ENCODE peak calls at places on chromosome 4, in eight cellular contexts. C, K, E, J, H, I, A and Q are unnamed samples.

GRCh38 chr4:97987019-97987648 is 156.1 kb downstream of the STPG2 start:
- DNase-seq in C (peak; percentile 6), K (no peak), E (no peak), J (no peak), H (peak; percentile 13), I (peak; percentile 49), A (no peak), Q (no peak)

GRCh38 chr4:24063771-24064170 is 173.9 kb upstream of the PPARGC1A start:
- DNase-seq in C (peak; percentile 4), K (no peak), E (no peak), J (no peak), H (no peak), I (no peak), A (no peak), Q (no peak)

GRCh38 chr4:54004463-54004862 is 59.9 kb downstream of the CHIC2 start:
- DNase-seq in C (no peak), K (no peak), E (no peak), J (no peak), H (no peak), I (no peak), A (no peak), Q (no peak)

GRCh38 chr4:132763465-132763864 is 385.6 kb upstream of the PCDH10 start:
- DNase-seq in C (no peak), K (no peak), E (no peak), J (no peak), H (no peak), I (no peak), A (no peak), Q (no peak)

GRCh38 chr4:16573744-16574143 is 324.7 kb downstream of the LDB2 start:
- DNase-seq in C (no peak), K (no peak), E (no peak), J (no peak), H (no peak), I (no peak), A (no peak), Q (peak; percentile 70)

GRCh38 chr4:123418486-123418931 is 21.9 kb downstream of the SPRY1 start:
- DNase-seq in C (no peak), K (no peak), E (peak; percentile 15), J (no peak), H (no peak), I (peak; percentile 81), A (no peak), Q (peak; percentile 77)

GRCh38 chr4:153514001-153514526 is 47.9 kb downstream of the TMEM131L start:
- DNase-seq in C (no peak), K (no peak), E (no peak), J (no peak), H (no peak), I (no peak), A (no peak), Q (peak; percentile 52)

GRCh38 chr4:143397887-143398286 is 61.2 kb downstream of the GAB1 start:
- DNase-seq in C (no peak), K (no peak), E (no peak), J (no peak), H (no peak), I (no peak), A (no peak), Q (no peak)

GRCh38 chr4:125316391-125316780 is 1.6 kb downstream of the FAT4 start:
- DNase-seq in C (no peak), K (no peak), E (no peak), J (no peak), H (no peak), I (no peak), A (peak; percentile 67), Q (peak; percentile 22)

GRCh38 chr4:139816856-139817255 is 151.2 kb downstream of the MGST2 start:
- DNase-seq in C (no peak), K (no peak), E (no peak), J (no peak), H (no peak), I (no peak), A (no peak), Q (peak; percentile 4)

GRCh38 chr4:125744891-125745364 is 430.2 kb downstream of the FAT4 start:
- DNase-seq in C (no peak), K (no peak), E (no peak), J (no peak), H (no peak), I (no peak), A (no peak), Q (no peak)

GRCh38 chr4:10080874-10081606 is 35.6 kb downstream of the WDR1 start:
- DNase-seq in C (no peak), K (no peak), E (no peak), J (no peak), H (no peak), I (no peak), A (peak; percentile 32), Q (no peak)

GRCh38 chr4:73258668-73259551 is at the start of gene ANKRD17:
- DNase-seq in C (peak; percentile 78), K (peak; percentile 96), E (peak; percentile 92), J (peak; percentile 71), H (peak; percentile 88), I (peak; percentile 88), A (peak; percentile 96), Q (peak; percentile 86)

GRCh38 chr4:140176735-140177134 is 22.8 kb upstream of the MAML3 start:
- DNase-seq in C (no peak), K (no peak), E (no peak), J (no peak), H (no peak), I (no peak), A (no peak), Q (peak; percentile 9)

GRCh38 chr4:89111833-89112563 is 665 bp downstream of the TIGD2 start:
- DNase-seq in C (no peak), K (no peak), E (no peak), J (no peak), H (no peak), I (no peak), A (no peak), Q (peak; percentile 19)

GRCh38 chr4:105859233-105859632 is 36.0 kb upstream of the NPNT start:
- DNase-seq in C (no peak), K (no peak), E (no peak), J (no peak), H (peak; percentile 23), I (no peak), A (no peak), Q (peak; percentile 1)

GRCh38 chr4:101337688-101338087 is 9.6 kb downstream of the PPP3CA start:
- DNase-seq in C (no peak), K (no peak), E (no peak), J (no peak), H (no peak), I (no peak), A (no peak), Q (peak; percentile 22)

GRCh38 chr4:138910201-138910913 is 105.2 kb upstream of the NOCT start:
- DNase-seq in C (no peak), K (no peak), E (no peak), J (no peak), H (no peak), I (no peak), A (no peak), Q (peak; percentile 32)

GRCh38 chr4:93183589-93183988 is 645.0 kb upstream of the ATOH1 start:
- DNase-seq in C (no peak), K (no peak), E (no peak), J (no peak), H (no peak), I (no peak), A (no peak), Q (no peak)

GRCh38 chr4:67790721-67791120 is 36.5 kb upstream of the GNRHR start:
- DNase-seq in C (no peak), K (no peak), E (no peak), J (no peak), H (no peak), I (no peak), A (no peak), Q (no peak)

GRCh38 chr4:52235775-52236174 is 184.7 kb downstream of the SPATA18 start:
- DNase-seq in C (no peak), K (no peak), E (no peak), J (no peak), H (no peak), I (no peak), A (no peak), Q (no peak)

GRCh38 chr4:126106658-126107057 is 791.9 kb downstream of the FAT4 start:
- DNase-seq in C (no peak), K (no peak), E (no peak), J (no peak), H (no peak), I (peak; percentile 19), A (no peak), Q (no peak)

GRCh38 chr4:26220704-26221103 is 100.1 kb upstream of the RBPJ start:
- DNase-seq in C (no peak), K (no peak), E (no peak), J (no peak), H (no peak), I (no peak), A (no peak), Q (no peak)

GRCh38 chr4:152462047-152462446 is 73.8 kb downstream of the FBXW7 start:
- DNase-seq in C (no peak), K (no peak), E (no peak), J (no peak), H (peak; percentile 28), I (no peak), A (no peak), Q (no peak)

GRCh38 chr4:39308576-39308975 is 57.6 kb downstream of the RFC1 start:
- DNase-seq in C (peak; percentile 58), K (no peak), E (no peak), J (no peak), H (no peak), I (no peak), A (no peak), Q (no peak)

GRCh38 chr4:7872264-7872771 is 67.3 kb downstream of the AFAP1 start:
- DNase-seq in C (peak; percentile 97), K (no peak), E (no peak), J (no peak), H (no peak), I (no peak), A (peak; percentile 61), Q (peak; percentile 78)

GRCh38 chr4:31360786-31361185 is 640.6 kb downstream of the PCDH7 start:
- DNase-seq in C (no peak), K (no peak), E (no peak), J (no peak), H (no peak), I (no peak), A (no peak), Q (no peak)

GRCh38 chr4:148515248-148515647 is 73.0 kb upstream of the NR3C2 start:
- DNase-seq in C (no peak), K (no peak), E (no peak), J (no peak), H (no peak), I (no peak), A (no peak), Q (no peak)

GRCh38 chr4:24881508-24882071 is 31.3 kb downstream of the CCDC149 start:
- DNase-seq in C (no peak), K (no peak), E (no peak), J (no peak), H (no peak), I (no peak), A (no peak), Q (no peak)

GRCh38 chr4:27360651-27361347 is 500.2 kb downstream of the STIM2 start:
- DNase-seq in C (no peak), K (no peak), E (no peak), J (no peak), H (no peak), I (no peak), A (no peak), Q (no peak)

GRCh38 chr4:4694296-4694772 is 152.5 kb upstream of the STX18 start:
- DNase-seq in C (no peak), K (no peak), E (no peak), J (no peak), H (no peak), I (peak; percentile 81), A (peak; percentile 59), Q (no peak)

GRCh38 chr4:10623241-10623640 is 61.3 kb downstream of the CLNK start:
- DNase-seq in C (no peak), K (no peak), E (no peak), J (no peak), H (no peak), I (no peak), A (no peak), Q (no peak)